ENCODE peak calls at places on chromosomes 4 and X, in five cellular contexts. I is prostate gland, W is transverse colon, J is spleen, Q is SK-N-SH. X is an unnamed sample.

GRCh38 chr4:145782756-145783155 is 102.8 kb downstream of the C4orf51 start:
- DNase-seq in I (no peak), W (no peak), J (no peak), Q (no peak), X (no peak)

GRCh38 chr4:32858971-32859370 is 2138.8 kb downstream of the PCDH7 start:
- DNase-seq in I (no peak), W (no peak), J (no peak), Q (no peak), X (no peak)

GRCh38 chr4:65089666-65090065 is 580.6 kb downstream of the EPHA5 start:
- DNase-seq in I (no peak), W (no peak), J (no peak), Q (no peak), X (no peak)

GRCh38 chr4:73823756-73824155 is 12.7 kb upstream of the CXCL6 start:
- DNase-seq in I (no peak), W (no peak), J (no peak), Q (no peak), X (no peak)

GRCh38 chr4:123017636-123018390 is 95.4 kb upstream of the NUDT6 start:
- DNase-seq in I (no peak), W (no peak), J (no peak), Q (peak), X (no peak)

GRCh38 chr4:122876456-122876855 is 45.9 kb downstream of the NUDT6 start:
- DNase-seq in I (no peak), W (no peak), J (no peak), Q (no peak), X (no peak)

GRCh38 chrX:148541461-148541983 is 41.1 kb downstream of the AFF2 start:
- DNase-seq in I (no peak), W (no peak), J (no peak), Q (no peak), X (no peak)

GRCh38 chr4:102687373-102687981 is 73.3 kb downstream of the MANBA start:
- DNase-seq in I (no peak), W (no peak), J (no peak), Q (no peak), X (no peak)

GRCh38 chr4:78057135-78057599 is at the start of gene FRAS1:
- DNase-seq in I (peak), W (peak), J (peak), Q (peak), X (no peak)

GRCh38 chr4:81723044-81723884 is 251.6 kb upstream of the RASGEF1B start:
- DNase-seq in I (no peak), W (no peak), J (no peak), Q (no peak), X (no peak)

GRCh38 chr4:74755486-74755885 is 38.8 kb downstream of the BTC start:
- DNase-seq in I (no peak), W (peak), J (no peak), Q (no peak), X (no peak)

GRCh38 chr4:12949719-12950118 is 534.4 kb downstream of the RAB28 start:
- DNase-seq in I (no peak), W (no peak), J (no peak), Q (no peak), X (no peak)

GRCh38 chr4:52954771-52955170 is 92.7 kb downstream of the RASL11B start:
- DNase-seq in I (no peak), W (no peak), J (no peak), Q (no peak), X (no peak)

GRCh38 chr4:120056249-120056648 is 10.4 kb downstream of the MAD2L1 start:
- DNase-seq in I (no peak), W (no peak), J (no peak), Q (no peak), X (no peak)

GRCh38 chrX:80810365-80810978 is 795 bp upstream of the BRWD3 start:
- DNase-seq in I (no peak), W (no peak), J (no peak), Q (no peak), X (no peak)

GRCh38 chrX:18624599-18624998 is 47.3 kb downstream of the RS1 start:
- DNase-seq in I (no peak), W (no peak), J (no peak), Q (no peak), X (no peak)

GRCh38 chrX:18619288-18619687 is 52.6 kb downstream of the RS1 start:
- DNase-seq in I (no peak), W (no peak), J (no peak), Q (no peak), X (no peak)

GRCh38 chrX:18616688-18617087 is 55.2 kb downstream of the RS1 start:
- DNase-seq in I (no peak), W (peak), J (no peak), Q (no peak), X (no peak)

GRCh38 chrX:18617351-18617750 is 54.6 kb downstream of the RS1 start:
- DNase-seq in I (no peak), W (peak), J (no peak), Q (no peak), X (no peak)

GRCh38 chrX:18620349-18620748 is 51.6 kb downstream of the RS1 start:
- DNase-seq in I (peak), W (peak), J (no peak), Q (no peak), X (no peak)
- TF ChIP-seq POLR2AphosphoS5 in I (no peak), W (no peak), J (no peak), Q (no peak), X (no peak)

GRCh38 chr4:176762661-176763308 is 29.9 kb downstream of the VEGFC start:
- DNase-seq in I (no peak), W (no peak), J (no peak), Q (no peak), X (no peak)
- TF ChIP-seq POLR2AphosphoS5 in I (no peak), W (no peak), J (no peak), Q (no peak), X (no peak)

GRCh38 chr4:10100734-10101216 is 15.8 kb downstream of the WDR1 start:
- DNase-seq in I (no peak), W (peak), J (peak), Q (no peak), X (no peak)
- TF ChIP-seq POLR2AphosphoS5 in I (no peak), W (no peak), J (peak), Q (no peak), X (no peak)

DNA sequence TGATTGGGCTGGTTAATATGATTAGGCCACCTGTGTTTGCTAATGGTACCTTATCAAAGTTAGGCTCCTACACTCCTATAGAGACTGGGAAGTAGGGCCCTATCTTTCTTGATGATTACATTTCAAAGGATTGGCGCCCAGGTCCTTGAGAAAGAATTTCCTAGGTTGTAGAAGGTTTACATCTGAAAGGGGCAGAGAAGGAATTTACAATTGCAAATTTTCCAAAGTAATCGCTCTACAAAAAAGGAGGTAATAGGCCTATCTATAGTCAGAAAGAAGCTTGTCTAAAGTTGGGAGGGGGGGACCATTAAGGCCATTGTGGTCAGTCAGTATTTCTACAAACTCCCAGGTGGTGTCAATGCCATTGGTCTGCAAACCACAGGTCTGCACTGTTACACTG is 638.4 kb downstream of the IL1RAPL1 start:
- DNase-seq in I (no peak), W (no peak), J (no peak), Q (no peak), X (no peak)
- TF ChIP-seq POLR2AphosphoS5 in I (no peak), W (no peak), J (no peak), Q (no peak), X (no peak)

DNA sequence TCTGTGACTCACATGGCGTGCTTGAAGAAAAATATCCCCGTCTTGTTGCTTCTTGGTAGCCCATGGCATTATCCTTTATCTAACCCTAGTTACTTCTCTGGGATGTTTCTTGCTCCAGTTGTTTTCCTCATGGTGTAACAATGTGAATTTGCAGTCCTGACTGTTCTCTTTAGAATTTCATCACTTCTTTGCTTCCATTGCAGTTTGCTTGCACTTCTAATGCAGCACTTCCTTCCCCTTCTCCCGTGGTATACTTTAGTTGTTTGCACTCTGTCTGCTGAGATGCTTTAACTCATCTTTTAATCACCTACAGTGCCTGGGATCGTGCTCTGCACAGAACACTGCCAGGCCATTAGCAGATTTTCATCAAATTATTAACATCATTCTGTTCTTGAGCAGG is 126.8 kb downstream of the MAML3 start:
- DNase-seq in I (no peak), W (no peak), J (no peak), Q (no peak), X (no peak)
- TF ChIP-seq POLR2AphosphoS5 in I (no peak), W (no peak), J (no peak), Q (no peak), X (no peak)

DNA sequence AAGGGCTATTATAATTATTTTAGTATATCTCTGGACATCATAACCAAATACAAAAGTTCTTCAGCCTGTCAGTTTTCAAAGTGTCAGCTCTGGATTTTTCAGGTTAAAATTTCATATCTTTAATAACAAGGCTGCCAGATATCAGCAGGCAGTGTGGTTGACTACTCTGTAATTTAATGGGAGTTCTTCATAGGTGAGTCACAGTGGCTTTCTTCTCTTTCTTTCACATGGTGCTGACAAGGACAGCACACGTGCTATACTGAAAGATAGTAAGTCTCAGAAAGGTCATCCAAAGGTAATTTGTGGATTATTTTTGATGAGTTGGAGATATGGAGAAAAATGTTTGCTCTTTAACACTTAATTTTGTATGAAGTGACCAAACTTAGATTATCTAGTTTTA is 43.2 kb downstream of the GALNT7 start:
- DNase-seq in I (peak), W (no peak), J (no peak), Q (no peak), X (no peak)
- TF ChIP-seq POLR2AphosphoS5 in I (peak), W (no peak), J (no peak), Q (peak), X (peak)

X was measured in vagina.